ENCODE peak calls at places on chromosomes 4 and X, in four cellular contexts. One of them, this sample, is unnamed.

GRCh38 chr4:127783026-127783769 is 1.1 kb downstream of the HSPA4L start:
- DNase-seq in IMR-90: peak
- DNase-seq in neuronal stem cell: peak
- DNase-seq in H9: peak
- DNase-seq in this sample: peak

GRCh38 chrX:11759461-11760311 is 1.6 kb downstream of the MSL3 start:
- DNase-seq in IMR-90: peak
- DNase-seq in neuronal stem cell: peak
- DNase-seq in H9: peak
- DNase-seq in this sample: peak

GRCh38 chr4:171847751-171848150 is 34.5 kb downstream of the GALNTL6 start:
- DNase-seq in neuronal stem cell: no peak
- DNase-seq in H9: no peak
- DNase-seq in IMR-90: no peak
- DNase-seq in this sample: no peak

GRCh38 chr4:81905966-81906365 is 434.3 kb upstream of the RASGEF1B start:
- DNase-seq in neuronal stem cell: no peak
- DNase-seq in IMR-90: no peak
- DNase-seq in H9: no peak
- DNase-seq in this sample: no peak

GRCh38 chr4:123889376-123889945 is 492.9 kb downstream of the SPRY1 start:
- DNase-seq in neuronal stem cell: no peak
- DNase-seq in H9: no peak
- DNase-seq in IMR-90: no peak
- DNase-seq in this sample: no peak

GRCh38 chr4:158280856-158281255 is 70.6 kb downstream of the TMEM144 start:
- DNase-seq in neuronal stem cell: no peak
- DNase-seq in H9: no peak
- DNase-seq in IMR-90: no peak
- DNase-seq in this sample: no peak

GRCh38 chrX:70398899-70399298 is 24.2 kb upstream of the GDPD2 start:
- DNase-seq in neuronal stem cell: no peak
- DNase-seq in H9: no peak
- DNase-seq in IMR-90: peak
- DNase-seq in this sample: peak

GRCh38 chr4:76233967-76234678 is 17.4 kb upstream of the FAM47E start:
- DNase-seq in neuronal stem cell: no peak
- DNase-seq in IMR-90: no peak
- DNase-seq in H9: peak
- DNase-seq in this sample: peak

GRCh38 chr4:73801692-73802091 is 34.8 kb upstream of the CXCL6 start:
- DNase-seq in H9: no peak
- DNase-seq in IMR-90: no peak
- DNase-seq in neuronal stem cell: no peak
- DNase-seq in this sample: no peak

GRCh38 chrX:118780915-118781314 is 42.7 kb upstream of the ZCCHC12 start:
- DNase-seq in neuronal stem cell: no peak
- DNase-seq in H9: no peak
- DNase-seq in IMR-90: peak
- DNase-seq in this sample: peak

GRCh38 chr4:158936238-158936637 is 166.6 kb upstream of the RAPGEF2 start:
- DNase-seq in IMR-90: no peak
- DNase-seq in H9: no peak
- DNase-seq in neuronal stem cell: no peak
- DNase-seq in this sample: peak

GRCh38 chr4:117225441-117225840 is 140.1 kb upstream of the TRAM1L1 start:
- DNase-seq in H9: no peak
- DNase-seq in IMR-90: no peak
- DNase-seq in neuronal stem cell: no peak
- DNase-seq in this sample: peak

GRCh38 chrX:39298821-39299220 is 497.6 kb downstream of the MID1IP1 start:
- DNase-seq in H9: no peak
- DNase-seq in neuronal stem cell: no peak
- DNase-seq in IMR-90: no peak
- DNase-seq in this sample: no peak

GRCh38 chrX:101410461-101410860 is 2.4 kb downstream of the HNRNPH2 start:
- DNase-seq in IMR-90: no peak
- DNase-seq in neuronal stem cell: no peak
- DNase-seq in H9: no peak
- DNase-seq in this sample: no peak

GRCh38 chr4:52560844-52561280 is 98.2 kb downstream of the USP46 start:
- DNase-seq in IMR-90: peak
- DNase-seq in H9: no peak
- DNase-seq in neuronal stem cell: no peak
- DNase-seq in this sample: peak

GRCh38 chrX:71541546-71542022 is 8.7 kb downstream of the OGT start:
- DNase-seq in IMR-90: peak
- DNase-seq in H9: no peak
- DNase-seq in neuronal stem cell: no peak
- DNase-seq in this sample: peak

GRCh38 chr4:148300877-148301276 is 141.3 kb downstream of the NR3C2 start:
- DNase-seq in H9: no peak
- DNase-seq in IMR-90: no peak
- DNase-seq in neuronal stem cell: no peak
- DNase-seq in this sample: no peak

GRCh38 chr4:89268572-89269180 is 38.9 kb downstream of the GPRIN3 start:
- DNase-seq in IMR-90: no peak
- DNase-seq in H9: no peak
- DNase-seq in neuronal stem cell: no peak
- DNase-seq in this sample: no peak

GRCh38 chrX:22365460-22365859 is 92.7 kb downstream of the CBLL2 start:
- DNase-seq in neuronal stem cell: no peak
- DNase-seq in IMR-90: peak
- DNase-seq in H9: no peak
- DNase-seq in this sample: peak

GRCh38 chr4:139508581-139509237 is 47.3 kb downstream of the SETD7 start:
- DNase-seq in H9: no peak
- DNase-seq in IMR-90: no peak
- DNase-seq in neuronal stem cell: no peak
- DNase-seq in this sample: no peak

GRCh38 chr4:76084542-76084941 is 10.0 kb downstream of the ART3 start:
- DNase-seq in neuronal stem cell: no peak
- DNase-seq in H9: no peak
- DNase-seq in IMR-90: no peak
- DNase-seq in this sample: no peak

GRCh38 chrX:105515561-105515960 is 295.1 kb upstream of the TEX13A start:
- DNase-seq in neuronal stem cell: no peak
- DNase-seq in H9: no peak
- DNase-seq in IMR-90: no peak
- DNase-seq in this sample: no peak

GRCh38 chrX:135432453-135432852 is 10.7 kb downstream of the SMIM10L2A start:
- DNase-seq in IMR-90: no peak
- DNase-seq in neuronal stem cell: no peak
- DNase-seq in H9: no peak
- DNase-seq in this sample: no peak

GRCh38 chr4:176755001-176755400 is 37.7 kb downstream of the VEGFC start:
- DNase-seq in IMR-90: no peak
- DNase-seq in neuronal stem cell: no peak
- DNase-seq in H9: no peak
- DNase-seq in this sample: no peak

GRCh38 chrX:23736030-23736429 is 7.0 kb downstream of the ACOT9 start:
- DNase-seq in H9: no peak
- DNase-seq in IMR-90: no peak
- DNase-seq in neuronal stem cell: no peak
- DNase-seq in this sample: no peak

GRCh38 chr4:148843625-148844024 is 401.4 kb upstream of the NR3C2 start:
- DNase-seq in IMR-90: no peak
- DNase-seq in neuronal stem cell: no peak
- DNase-seq in H9: no peak
- DNase-seq in this sample: no peak

GRCh38 chr4:129455462-129455861 is 359.5 kb downstream of the C4orf33 start:
- DNase-seq in H9: no peak
- DNase-seq in IMR-90: no peak
- DNase-seq in neuronal stem cell: no peak
- DNase-seq in this sample: no peak

GRCh38 chr4:108446554-108446953 is 173.8 kb upstream of the RPL34 start:
- DNase-seq in H9: no peak
- DNase-seq in neuronal stem cell: no peak
- DNase-seq in IMR-90: no peak
- DNase-seq in this sample: no peak

GRCh38 chrX:128891554-128891953 is 631.7 kb downstream of the SMARCA1 start:
- DNase-seq in IMR-90: no peak
- DNase-seq in H9: no peak
- DNase-seq in neuronal stem cell: no peak
- DNase-seq in this sample: no peak

GRCh38 chrX:30654989-30655607 is 1.9 kb downstream of the GK start:
- DNase-seq in neuronal stem cell: no peak
- DNase-seq in H9: no peak
- DNase-seq in IMR-90: peak
- DNase-seq in this sample: no peak

GRCh38 chrX:30649859-30650258 is 3.4 kb upstream of the GK start:
- DNase-seq in IMR-90: peak
- DNase-seq in neuronal stem cell: no peak
- DNase-seq in H9: no peak
- DNase-seq in this sample: no peak

GRCh38 chrX:30657542-30658238 is 4.5 kb downstream of the GK start:
- DNase-seq in H9: no peak
- DNase-seq in neuronal stem cell: no peak
- DNase-seq in IMR-90: peak
- DNase-seq in this sample: no peak

GRCh38 chrX:30652527-30653414 is 452 bp upstream of the GK start:
- DNase-seq in neuronal stem cell: peak
- DNase-seq in H9: peak
- DNase-seq in IMR-90: peak
- DNase-seq in this sample: peak

DNA sequence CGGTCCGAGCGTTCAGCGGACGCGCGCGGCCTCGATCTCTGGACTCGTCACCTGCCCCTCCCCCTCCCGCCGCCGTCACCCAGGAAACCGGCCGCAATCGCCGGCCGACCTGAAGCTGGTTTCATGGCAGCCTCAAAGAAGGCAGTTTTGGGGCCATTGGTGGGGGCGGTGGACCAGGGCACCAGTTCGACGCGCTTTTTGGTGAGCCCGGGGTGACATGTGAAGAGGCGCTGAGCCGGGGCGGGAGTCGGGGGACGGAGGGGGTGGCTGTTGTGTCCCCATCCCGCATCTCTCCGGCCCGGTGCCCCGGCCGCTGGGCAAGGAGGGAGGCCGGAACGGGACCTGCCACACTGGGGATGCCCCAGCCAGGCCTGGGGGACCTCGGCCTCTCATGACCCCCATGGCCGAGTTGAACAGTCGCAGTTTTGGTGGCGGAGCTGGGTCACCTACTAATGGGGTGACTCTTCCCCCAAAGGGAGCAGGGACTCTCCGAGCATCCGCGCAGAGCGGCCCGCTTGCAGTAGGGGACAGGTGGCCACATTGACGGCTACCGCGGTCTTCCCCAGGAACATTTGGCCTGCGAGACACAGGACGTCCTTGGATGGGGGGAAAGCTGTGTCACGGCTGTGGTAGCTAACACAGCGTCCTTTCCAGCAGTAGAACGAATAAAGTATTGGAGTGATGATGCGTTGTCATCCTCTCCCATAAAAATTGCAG is at the start of gene GK:
- DNase-seq in IMR-90: peak
- DNase-seq in neuronal stem cell: peak
- DNase-seq in H9: peak
- DNase-seq in this sample: peak
- H3K14ac ChIP-seq in IMR-90: peak
- H3K14ac ChIP-seq in neuronal stem cell: peak
- H3K14ac ChIP-seq in H9: peak
- H3K14ac ChIP-seq in this sample: no peak

DNA sequence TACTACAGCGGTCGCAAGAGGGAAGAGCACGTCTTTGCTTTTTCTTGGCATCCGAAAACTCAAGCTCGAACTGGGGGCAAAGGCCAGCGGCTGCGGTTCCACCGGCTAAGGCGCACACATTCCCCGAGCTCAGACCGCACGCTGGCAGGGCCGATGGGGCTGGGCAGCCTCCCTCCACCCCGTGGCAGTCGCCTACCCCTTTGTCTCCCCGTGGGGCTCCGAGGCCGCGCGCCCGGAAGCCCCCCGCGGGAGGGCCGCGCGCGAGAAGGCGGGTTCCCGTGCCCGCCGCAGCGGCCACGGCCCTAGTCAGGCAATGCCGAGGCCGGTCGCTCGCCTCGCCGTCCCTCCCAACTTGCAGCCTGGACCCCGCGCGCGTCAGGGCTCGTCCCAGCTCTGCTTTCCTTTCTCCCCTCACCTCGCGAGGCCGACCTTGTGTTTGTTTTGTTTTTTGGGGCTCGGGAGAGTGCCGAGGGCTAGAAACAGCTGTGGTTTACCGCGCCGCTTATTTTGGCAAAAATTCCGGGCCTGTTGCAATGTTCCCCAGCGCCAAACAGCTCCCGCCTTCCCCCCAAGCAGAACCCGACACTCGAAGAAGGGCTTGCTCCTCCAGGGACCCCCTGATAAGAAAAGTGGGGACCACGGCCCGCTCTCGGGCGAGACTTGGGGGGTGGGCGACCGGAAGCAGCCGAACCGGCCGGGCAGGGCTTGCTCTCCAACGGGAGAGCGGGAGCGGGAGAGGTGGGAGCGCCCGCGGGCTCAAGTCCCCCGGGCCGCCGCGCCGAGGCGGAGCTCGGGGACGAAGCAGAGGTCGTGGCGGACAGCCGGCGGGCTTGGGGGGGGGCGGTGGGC is 553 bp upstream of the N4BP2 start:
- DNase-seq in H9: peak
- DNase-seq in IMR-90: peak
- DNase-seq in neuronal stem cell: peak
- DNase-seq in this sample: peak
- H3K14ac ChIP-seq in H9: peak
- H3K14ac ChIP-seq in IMR-90: peak
- H3K14ac ChIP-seq in neuronal stem cell: peak
- H3K14ac ChIP-seq in this sample: peak

DNA sequence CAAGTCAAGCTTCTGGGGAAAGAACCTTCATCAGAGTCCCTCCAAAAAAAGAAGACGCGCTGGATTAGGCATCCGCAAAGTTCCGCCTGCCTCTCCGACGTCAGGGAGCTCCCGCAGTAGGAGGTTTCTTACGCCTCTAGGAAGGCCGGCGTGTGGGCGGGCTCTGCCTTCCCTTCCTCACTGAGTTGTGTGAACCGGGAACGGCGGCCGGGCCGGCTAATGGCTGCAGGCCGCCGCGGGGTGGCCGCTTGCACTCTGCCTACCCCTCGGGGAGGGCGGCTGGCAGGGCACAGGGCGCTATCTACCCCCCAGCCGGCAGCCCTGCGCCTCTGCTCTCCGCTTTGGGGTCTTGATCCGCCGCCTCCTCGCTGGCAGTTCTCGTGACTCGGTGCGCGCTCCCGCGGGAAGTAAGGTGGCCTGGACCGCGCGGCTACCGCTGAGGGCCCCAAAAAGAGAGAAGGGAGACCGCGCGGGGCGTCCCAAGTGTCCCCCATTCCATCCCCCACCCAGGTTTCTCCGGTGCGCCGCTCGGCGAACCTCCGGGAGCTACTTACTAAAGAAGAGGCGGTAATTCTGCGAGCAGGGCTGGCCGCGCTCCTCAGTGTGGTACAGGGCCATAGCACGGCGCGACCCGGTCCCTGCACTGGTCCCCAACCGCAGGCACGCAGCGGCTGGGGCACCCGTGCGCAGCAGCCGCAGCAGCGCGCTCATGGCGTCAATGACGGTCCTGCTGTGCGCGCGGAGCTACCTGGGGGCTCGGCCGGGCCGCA is at the start of gene PPA2:
- DNase-seq in IMR-90: peak
- DNase-seq in neuronal stem cell: peak
- DNase-seq in H9: peak
- DNase-seq in this sample: peak
- H3K14ac ChIP-seq in IMR-90: peak
- H3K14ac ChIP-seq in neuronal stem cell: no peak
- H3K14ac ChIP-seq in H9: peak
- H3K14ac ChIP-seq in this sample: peak

GRCh38 chrX:1392376-1393130 is 640 bp upstream of the SLC25A6 start:
- DNase-seq in IMR-90: peak
- DNase-seq in neuronal stem cell: no peak
- DNase-seq in H9: peak
- DNase-seq in this sample: peak
- H3K14ac ChIP-seq in IMR-90: peak
- H3K14ac ChIP-seq in neuronal stem cell: peak
- H3K14ac ChIP-seq in H9: peak
- H3K14ac ChIP-seq in this sample: peak